ENCODE peak calls at places on chromosomes 4 and X, in nine cellular contexts. Q is ovary, K is prostate gland, E is H1, V is vagina, H is tibial nerve, I is transverse colon, G is Peyer's patch, F is heart left ventricle. B is an unnamed sample.

GRCh38 chrX:48934581-48935331 is 15.9 kb upstream of the PIM2 start:
- DNase-seq in Q (no peak), K (no peak), E (no peak), V (no peak), H (no peak), I (no peak), G (no peak), F (no peak), B (no peak)

GRCh38 chr4:3344104-3344503 is 51.3 kb downstream of the RGS12 start:
- DNase-seq in Q (no peak), K (no peak), E (no peak), V (peak; percentile 87), H (no peak), I (no peak), G (no peak), F (no peak), B (no peak)

GRCh38 chr4:3218824-3219760 is 29.9 kb upstream of the MSANTD1 start:
- DNase-seq in Q (no peak), K (no peak), E (no peak), V (no peak), H (no peak), I (no peak), G (peak; percentile 34), F (no peak), B (no peak)

GRCh38 chr4:4216668-4217067 is 10.1 kb downstream of the OTOP1 start:
- DNase-seq in Q (no peak), K (no peak), E (no peak), V (no peak), H (no peak), I (no peak), G (no peak), F (no peak), B (no peak)

GRCh38 chrX:139924696-139925094 is 8.2 kb downstream of the ATP11C start:
- DNase-seq in Q (no peak), K (no peak), E (no peak), V (no peak), H (no peak), I (no peak), G (no peak), F (no peak), B (no peak)

GRCh38 chr4:67853336-67853735 is 30.5 kb downstream of the TMPRSS11D start:
- DNase-seq in Q (no peak), K (no peak), E (no peak), V (no peak), H (no peak), I (no peak), G (no peak), F (no peak), B (no peak)

GRCh38 chr4:187302456-187302855 is 578.8 kb upstream of the FAT1 start:
- DNase-seq in Q (no peak), K (no peak), E (no peak), V (no peak), H (no peak), I (no peak), G (no peak), F (no peak), B (no peak)

GRCh38 chrX:21840199-21840557 is 761 bp downstream of the MBTPS2 start:
- DNase-seq in Q (no peak), K (no peak), E (no peak), V (no peak), H (no peak), I (no peak), G (no peak), F (no peak), B (no peak)

GRCh38 chrX:109966246-109966645 is 36.7 kb upstream of the TMEM164 start:
- DNase-seq in Q (no peak), K (no peak), E (no peak), V (no peak), H (no peak), I (no peak), G (no peak), F (no peak), B (no peak)

GRCh38 chr4:121711263-121712000 is 14.7 kb upstream of the ANXA5 start:
- DNase-seq in Q (peak; percentile 90), K (peak; percentile 28), E (peak; percentile 85), V (no peak), H (peak; percentile 77), I (peak; percentile 73), G (peak; percentile 63), F (peak; percentile 93), B (peak; percentile 77)

GRCh38 chr4:113762061-113762850 is 718 bp upstream of the CAMK2D start:
- DNase-seq in Q (peak; percentile 98), K (peak; percentile 100), E (peak; percentile 97), V (no peak), H (peak; percentile 100), I (peak; percentile 99), G (peak; percentile 98), F (peak; percentile 99), B (peak; percentile 99)
- TF ChIP-seq POLR2A in Q (peak; percentile 98), K (peak; percentile 99), E (peak; percentile 66), V (peak; percentile 99), H (peak; percentile 99), I (peak; percentile 99), G (peak; percentile 99), F (peak; percentile 99), B (peak; percentile 95)

GRCh38 chr4:57073559-57073958 is 36.6 kb downstream of the IGFBP7 start:
- DNase-seq in Q (no peak), K (no peak), E (no peak), V (no peak), H (no peak), I (no peak), G (no peak), F (no peak), B (no peak)

GRCh38 chr4:57076646-57077045 is 33.5 kb downstream of the IGFBP7 start:
- DNase-seq in Q (no peak), K (no peak), E (no peak), V (no peak), H (no peak), I (no peak), G (no peak), F (no peak), B (no peak)

GRCh38 chr4:57077550-57078311 is 32.5 kb downstream of the IGFBP7 start:
- DNase-seq in Q (no peak), K (no peak), E (no peak), V (no peak), H (no peak), I (no peak), G (no peak), F (no peak), B (no peak)

GRCh38 chr4:57074753-57075152 is 35.4 kb downstream of the IGFBP7 start:
- DNase-seq in Q (no peak), K (no peak), E (no peak), V (no peak), H (no peak), I (no peak), G (no peak), F (no peak), B (no peak)

DNA sequence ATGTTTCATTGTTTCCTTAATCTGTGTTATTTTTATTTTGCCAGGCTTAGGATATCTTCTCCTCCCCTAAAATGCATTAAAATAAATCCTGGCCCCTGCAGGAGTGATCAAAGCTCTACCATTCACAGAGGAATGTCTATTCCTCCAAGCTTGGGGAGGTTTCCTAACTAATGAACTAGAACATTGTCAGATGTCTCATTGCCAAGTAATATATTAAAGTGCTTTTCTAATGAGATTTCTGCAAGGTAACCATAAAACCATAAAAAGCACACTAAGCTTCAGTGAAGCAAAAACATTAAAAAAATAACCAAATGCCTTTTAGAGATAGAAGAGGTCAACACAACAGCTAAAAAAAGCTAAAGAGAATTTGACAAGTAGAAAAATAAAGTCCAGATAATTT is 34.8 kb downstream of the IGFBP7 start:
- DNase-seq in Q (no peak), K (no peak), E (no peak), V (no peak), H (no peak), I (no peak), G (no peak), F (no peak), B (no peak)
- H3K4me1 ChIP-seq in Q (peaks cover 2% of the 10 kb centered on the region), K (no peaks in the 10 kb centered on the region), E (peaks cover 5% of the 10 kb centered on the region), V (peaks cover 44% of the 10 kb centered on the region), H (peaks cover 66% of the 10 kb centered on the region), I (peaks cover 10% of the 10 kb centered on the region), G (peaks cover 7% of the 10 kb centered on the region), F (peaks cover 81% of the 10 kb centered on the region), B (peaks cover 2% of the 10 kb centered on the region)

GRCh38 chr4:23877758-23878229 is 12.1 kb downstream of the PPARGC1A start:
- DNase-seq in Q (no peak), K (peak; percentile 46), E (no peak), V (no peak), H (no peak), I (peak; percentile 62), G (peak; percentile 55), F (no peak), B (peak; percentile 75)

GRCh38 chr4:23881052-23881501 is 8.8 kb downstream of the PPARGC1A start:
- DNase-seq in Q (no peak), K (peak; percentile 61), E (no peak), V (no peak), H (no peak), I (no peak), G (no peak), F (no peak), B (peak; percentile 70)

GRCh38 chr4:23878235-23878861 is 11.5 kb downstream of the PPARGC1A start:
- DNase-seq in Q (no peak), K (no peak), E (no peak), V (no peak), H (no peak), I (no peak), G (no peak), F (no peak), B (no peak)

GRCh38 chr4:23876418-23877089 is 13.3 kb downstream of the PPARGC1A start:
- DNase-seq in Q (no peak), K (no peak), E (no peak), V (no peak), H (no peak), I (peak; percentile 35), G (no peak), F (no peak), B (no peak)

GRCh38 chr4:23878912-23879732 is 10.7 kb downstream of the PPARGC1A start:
- DNase-seq in Q (no peak), K (no peak), E (no peak), V (no peak), H (no peak), I (no peak), G (no peak), F (no peak), B (no peak)
- TF ChIP-seq POLR2A in Q (no peak), K (no peak), E (no peak), V (no peak), H (no peak), I (no peak), G (no peak), F (no peak), B (no peak)

GRCh38 chrX:2373615-2374014 is 127.2 kb downstream of the DHRSX start:
- DNase-seq in Q (no peak), K (no peak), E (no peak), V (no peak), H (no peak), I (no peak), G (no peak), F (no peak), B (no peak)

GRCh38 chrX:2370436-2370835 is 130.3 kb downstream of the DHRSX start:
- DNase-seq in Q (no peak), K (no peak), E (no peak), V (no peak), H (no peak), I (no peak), G (no peak), F (no peak), B (no peak)

GRCh38 chrX:2376166-2376565 is 124.6 kb downstream of the DHRSX start:
- DNase-seq in Q (no peak), K (no peak), E (no peak), V (no peak), H (no peak), I (no peak), G (no peak), F (no peak), B (no peak)

GRCh38 chrX:2374086-2374485 is 126.7 kb downstream of the DHRSX start:
- DNase-seq in Q (no peak), K (no peak), E (no peak), V (no peak), H (no peak), I (no peak), G (no peak), F (no peak), B (no peak)

GRCh38 chrX:2371026-2371778 is 129.6 kb downstream of the DHRSX start:
- DNase-seq in Q (no peak), K (no peak), E (peak; percentile 23), V (no peak), H (no peak), I (no peak), G (no peak), F (no peak), B (no peak)
- H3K4me1 ChIP-seq in Q (no peaks in the 10 kb centered on the region), K (no peaks in the 10 kb centered on the region), E (no peaks in the 10 kb centered on the region), V (no peaks in the 10 kb centered on the region), H (no peaks in the 10 kb centered on the region), I (no peaks in the 10 kb centered on the region), G (no peaks in the 10 kb centered on the region), F (no peaks in the 10 kb centered on the region), B (no peaks in the 10 kb centered on the region)